ENCODE peak calls at places on chromosomes 11 and 22, in six cellular contexts. Z, G, H, T, A and W are unnamed samples.

GRCh38 chr22:25680949-25681348 is 61.0 kb upstream of the MYO18B start:
- DNase-seq in Z (no peak), G (no peak), H (no peak), T (no peak), A (no peak), W (no peak)

GRCh38 chr11:117822031-117822521 is 2.5 kb downstream of the FXYD2 start:
- DNase-seq in Z (peak), G (no peak), H (no peak), T (no peak), A (no peak), W (no peak)

GRCh38 chr11:74570266-74571061 is 21.9 kb upstream of the POLD3 start:
- DNase-seq in Z (peak), G (no peak), H (no peak), T (peak), A (peak), W (peak)

GRCh38 chr11:121810291-121810690 is 305.7 kb downstream of the BLID start:
- DNase-seq in Z (no peak), G (no peak), H (no peak), T (no peak), A (no peak), W (no peak)

GRCh38 chr11:122733301-122733686 is 77.8 kb downstream of the UBASH3B start:
- DNase-seq in Z (no peak), G (no peak), H (no peak), T (no peak), A (no peak), W (no peak)

GRCh38 chr22:43723816-43724215 is 88.3 kb downstream of the EFCAB6 start:
- DNase-seq in Z (no peak), G (no peak), H (no peak), T (no peak), A (no peak), W (no peak)

GRCh38 chr11:63888170-63889086 is 28.5 kb downstream of the RCOR2 start:
- DNase-seq in Z (peak), G (no peak), H (no peak), T (peak), A (peak), W (peak)

GRCh38 chr11:40316171-40316570 is 1143.3 kb downstream of the LRRC4C start:
- DNase-seq in Z (no peak), G (no peak), H (no peak), T (no peak), A (no peak), W (no peak)

GRCh38 chr11:95917188-95918036 is 6.5 kb downstream of the MTMR2 start:
- DNase-seq in Z (no peak), G (no peak), H (no peak), T (no peak), A (no peak), W (no peak)

GRCh38 chr11:44505591-44506054 is 59.8 kb upstream of the CD82 start:
- DNase-seq in Z (no peak), G (no peak), H (no peak), T (no peak), A (no peak), W (no peak)

GRCh38 chr11:62580959-62581715 is 7.4 kb upstream of the EEF1G start:
- DNase-seq in Z (no peak), G (no peak), H (no peak), T (no peak), A (no peak), W (no peak)

GRCh38 chr22:25130462-25130861 is 69.2 kb upstream of the CRYBB3 start:
- DNase-seq in Z (no peak), G (no peak), H (no peak), T (no peak), A (no peak), W (no peak)

GRCh38 chr22:41009222-41009948 is 58.2 kb downstream of the RBX1 start:
- DNase-seq in Z (no peak), G (no peak), H (no peak), T (no peak), A (no peak), W (no peak)

GRCh38 chr11:21374381-21374780 is 705.0 kb downstream of the NELL1 start:
- DNase-seq in Z (no peak), G (no peak), H (no peak), T (no peak), A (no peak), W (no peak)

GRCh38 chr11:13033760-13034533 is 24.8 kb downstream of the RASSF10 start:
- DNase-seq in Z (no peak), G (no peak), H (no peak), T (no peak), A (no peak), W (no peak)

GRCh38 chr11:63610604-63611394 is 3.4 kb downstream of the PLAAT3 start:
- DNase-seq in Z (no peak), G (peak), H (no peak), T (no peak), A (no peak), W (no peak)

GRCh38 chr11:18427240-18427639 is 15.1 kb downstream of the LDHC start:
- DNase-seq in Z (no peak), G (no peak), H (no peak), T (no peak), A (no peak), W (no peak)

GRCh38 chr22:46012182-46012880 is 35.4 kb upstream of the WNT7B start:
- DNase-seq in Z (no peak), G (no peak), H (no peak), T (no peak), A (no peak), W (no peak)

DNA sequence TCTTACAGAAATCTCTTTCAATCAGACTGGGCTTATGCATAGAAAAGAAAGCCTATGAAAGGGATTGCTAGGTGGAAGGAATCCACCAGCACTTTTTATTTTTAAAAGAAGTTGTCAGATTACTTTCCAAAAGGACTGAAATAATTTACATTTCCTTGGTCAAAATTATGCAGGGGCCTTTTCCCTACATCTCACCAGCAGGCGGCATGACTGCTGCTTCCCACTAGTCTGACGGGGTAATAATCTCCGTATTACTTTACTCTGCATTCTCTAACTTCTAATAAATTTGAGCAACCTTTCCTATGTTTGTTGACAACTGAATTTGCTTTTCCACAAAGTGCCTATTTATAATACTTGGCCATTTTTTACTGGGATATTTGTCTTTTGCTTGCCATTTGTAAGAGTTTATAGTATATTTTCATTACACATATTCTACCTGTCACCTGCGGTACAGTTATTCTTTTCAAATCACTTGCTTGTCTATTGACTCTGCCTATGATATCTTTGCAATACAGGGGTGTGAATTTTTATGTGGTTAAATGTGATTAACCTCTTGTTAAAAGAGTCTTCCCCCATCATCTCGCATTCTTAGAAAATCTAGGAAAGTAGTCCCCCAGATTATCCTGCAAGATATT is 51.9 kb upstream of the USP47 start:
- DNase-seq in Z (peak), G (no peak), H (no peak), T (no peak), A (no peak), W (no peak)
- TF ChIP-seq TAF1 in Z (no peak), G (no peak), H (no peak), T (no peak), A (no peak), W (no peak)

DNA sequence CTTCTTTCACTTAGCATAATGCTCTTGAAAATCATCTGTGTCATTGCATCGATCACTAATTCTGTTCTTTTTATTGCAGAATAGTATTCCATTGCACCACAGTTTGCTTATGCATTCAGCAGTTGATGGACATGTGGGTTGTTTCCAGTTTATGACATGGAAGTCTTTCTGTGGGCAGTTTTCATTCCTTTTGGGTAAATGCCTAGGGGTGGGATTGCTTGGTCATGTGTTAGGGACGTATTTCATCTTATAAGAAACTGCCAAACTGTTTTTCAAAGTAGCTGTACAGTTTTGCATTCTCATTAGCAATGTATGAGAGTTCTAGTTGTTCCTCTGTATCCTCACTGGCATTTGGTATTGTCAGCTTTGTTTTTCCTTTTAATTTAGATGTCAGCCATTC is 127.1 kb downstream of the HIPK3 start:
- DNase-seq in Z (no peak), G (no peak), H (no peak), T (no peak), A (no peak), W (no peak)
- TF ChIP-seq POLR2A in Z (no peak), G (no peak), H (no peak), T (no peak), A (no peak), W (no peak)

DNA sequence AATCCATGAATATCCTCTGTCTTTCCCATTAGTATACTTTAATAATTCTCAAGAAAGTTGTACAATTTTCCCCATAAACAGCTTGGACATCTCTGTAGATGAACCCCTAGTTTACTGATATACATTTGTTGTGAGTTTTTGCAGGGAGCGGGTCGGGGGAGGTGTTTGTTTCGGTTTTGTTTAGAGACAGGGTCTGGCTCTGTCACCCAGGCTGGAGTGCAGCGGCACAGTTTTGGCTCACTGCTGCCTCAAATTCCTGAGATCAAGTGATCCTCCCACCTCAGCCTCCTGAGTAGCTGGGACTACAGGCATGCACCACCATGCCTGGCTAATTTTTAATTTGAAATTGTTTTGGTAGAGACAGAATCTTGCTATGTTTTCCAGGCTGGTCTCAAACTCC is 57.6 kb downstream of the IGLL5 start:
- DNase-seq in Z (no peak), G (no peak), H (no peak), T (no peak), A (no peak), W (no peak)
- TF ChIP-seq POLR2AphosphoS5 in Z (no peak), G (no peak), H (no peak), T (no peak), A (no peak), W (no peak)

GRCh38 chr11:8597182-8597581 is 3.2 kb upstream of the STK33 start:
- DNase-seq in Z (no peak), G (no peak), H (no peak), T (no peak), A (no peak), W (no peak)

GRCh38 chr11:8593455-8593854 is 573 bp downstream of the STK33 start:
- DNase-seq in Z (no peak), G (no peak), H (no peak), T (no peak), A (no peak), W (no peak)

GRCh38 chr11:8596504-8597046 is 2.5 kb upstream of the STK33 start:
- DNase-seq in Z (no peak), G (no peak), H (no peak), T (no peak), A (no peak), W (no peak)

GRCh38 chr11:8593935-8594909 is at the start of gene STK33:
- DNase-seq in Z (peak), G (peak), H (no peak), T (peak), A (peak), W (peak)
- TF ChIP-seq TAF1 in Z (no peak), G (peak), H (no peak), T (no peak), A (peak), W (no peak)

GRCh38 chr11:5596611-5597201 is at the start of gene TRIM6:
- DNase-seq in Z (peak), G (no peak), H (no peak), T (peak), A (no peak), W (no peak)

GRCh38 chr11:5592615-5593014 is 3.8 kb upstream of the TRIM6 start:
- DNase-seq in Z (no peak), G (no peak), H (no peak), T (no peak), A (no peak), W (no peak)

GRCh38 chr11:5593146-5593545 is 3.3 kb upstream of the TRIM6 start:
- DNase-seq in Z (no peak), G (no peak), H (no peak), T (no peak), A (no peak), W (no peak)

GRCh38 chr11:5591613-5592012 is 4.8 kb upstream of the TRIM6 start:
- DNase-seq in Z (peak), G (no peak), H (no peak), T (no peak), A (no peak), W (no peak)
- TF ChIP-seq POLR2A in Z (no peak), G (no peak), H (no peak), T (no peak), A (no peak), W (no peak)

GRCh38 chr11:68958211-68958610 is 22.6 kb downstream of the MRGPRD start:
- DNase-seq in Z (no peak), G (no peak), H (no peak), T (no peak), A (no peak), W (no peak)
- TF ChIP-seq POLR2AphosphoS5 in Z (no peak), G (no peak), H (no peak), T (no peak), A (no peak), W (no peak)

DNA sequence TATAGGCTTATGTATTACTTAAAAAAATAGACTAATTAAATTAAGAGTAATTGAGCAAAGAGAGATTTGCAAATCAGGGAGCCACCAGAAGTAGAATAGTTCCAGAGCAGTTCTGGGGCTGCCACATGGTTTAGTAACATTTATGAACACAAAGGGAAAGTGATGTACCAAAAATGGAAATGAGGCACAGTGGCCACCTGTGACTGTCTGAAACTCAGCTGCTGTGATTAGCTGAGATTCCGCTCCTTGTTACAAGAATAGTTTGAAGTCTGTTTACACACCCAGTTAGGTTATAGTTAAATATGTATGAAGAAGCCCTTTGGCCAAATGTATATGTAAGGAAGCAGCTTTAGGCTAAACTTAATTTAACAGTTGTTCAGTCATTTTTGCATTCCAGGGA is 901.5 kb upstream of the CHORDC1 start:
- DNase-seq in Z (no peak), G (no peak), H (no peak), T (no peak), A (no peak), W (no peak)
- TF ChIP-seq TAF1 in Z (no peak), G (no peak), H (no peak), T (no peak), A (no peak), W (no peak)